ENCODE peak calls at places on chromosome 3, in nine cellular contexts. M, C, J, K, T, L, D, H and X are unnamed samples.

GRCh38 chr3:39022275-39022630 is 29.5 kb downstream of the SCN11A start:
- DNase-seq in M (no peak), H (no peak), J (no peak), D (no peak), K (no peak), C (no peak), L (no peak), T (no peak), X (no peak)

GRCh38 chr3:177427540-177427939 is 230.3 kb upstream of the TBL1XR1 start:
- DNase-seq in K (no peak), J (no peak), C (no peak), L (no peak), M (no peak), D (no peak), T (no peak), H (no peak), X (peak)

GRCh38 chr3:30231277-30232141 is 374.9 kb upstream of the TGFBR2 start:
- DNase-seq in C (no peak), T (no peak), H (no peak), D (no peak), K (no peak), L (no peak), M (no peak), J (no peak), X (peak)

GRCh38 chr3:141561426-141562034 is 74.7 kb downstream of the RASA2 start:
- DNase-seq in K (no peak), T (no peak), M (peak), D (no peak), H (no peak), C (no peak), L (no peak), J (no peak), X (peak)

GRCh38 chr3:132135628-132136333 is 101.0 kb upstream of the CPNE4 start:
- DNase-seq in H (no peak), T (no peak), L (no peak), C (no peak), D (no peak), J (no peak), K (no peak), M (no peak), X (peak)

GRCh38 chr3:94159062-94159726 is 96.3 kb downstream of the NSUN3 start:
- DNase-seq in K (no peak), C (no peak), M (no peak), T (no peak), H (no peak), D (no peak), J (no peak), L (no peak), X (peak)

GRCh38 chr3:141661229-141662196 is 76.6 kb upstream of the RNF7 start:
- DNase-seq in D (no peak), C (no peak), T (no peak), M (no peak), J (no peak), H (no peak), K (no peak), L (no peak), X (no peak)

GRCh38 chr3:107775958-107776357 is 253.2 kb downstream of the BBX start:
- DNase-seq in K (no peak), T (no peak), L (no peak), M (no peak), D (peak), H (no peak), J (no peak), C (no peak), X (no peak)

GRCh38 chr3:69951616-69952015 is 47.9 kb upstream of the SAMMSON start:
- DNase-seq in K (no peak), M (no peak), T (no peak), C (no peak), J (no peak), H (no peak), L (no peak), D (no peak), X (no peak)

GRCh38 chr3:159911011-159911663 is 77.5 kb upstream of the IL12A start:
- DNase-seq in L (no peak), C (no peak), H (no peak), D (no peak), K (no peak), T (no peak), M (no peak), J (no peak), X (peak)

GRCh38 chr3:60743631-60744164 is 507.6 kb downstream of the FHIT start:
- DNase-seq in L (peak), C (peak), H (no peak), D (no peak), J (no peak), M (peak), K (no peak), T (no peak), X (no peak)

GRCh38 chr3:126704494-126705214 is 614 bp downstream of the CHCHD6 start:
- DNase-seq in L (no peak), C (no peak), J (no peak), D (no peak), K (no peak), T (no peak), H (peak), M (peak), X (no peak)

GRCh38 chr3:71310595-71311319 is 272.8 kb downstream of the FOXP1 start:
- DNase-seq in T (no peak), K (no peak), L (peak), C (no peak), D (no peak), J (no peak), H (no peak), M (no peak), X (peak)

GRCh38 chr3:165162883-165163282 is 33.3 kb downstream of the SLITRK3 start:
- DNase-seq in J (no peak), L (no peak), M (no peak), H (no peak), D (no peak), T (no peak), C (no peak), K (no peak), X (no peak)

GRCh38 chr3:72487078-72487765 is 361.0 kb downstream of the SHQ1 start:
- DNase-seq in H (peak), L (no peak), T (peak), D (no peak), M (no peak), K (no peak), J (no peak), C (no peak), X (peak)

GRCh38 chr3:33663042-33663441 is 55.0 kb downstream of the CLASP2 start:
- DNase-seq in C (no peak), H (no peak), K (no peak), D (no peak), L (no peak), M (no peak), T (no peak), J (no peak), X (peak)